ENCODE peak calls at places on chromosomes 11 and 22, in five cellular contexts. I, A, E, O and N are unnamed samples.

GRCh38 chr11:124915541-124916369 is 3.3 kb upstream of the HEPN1 start:
- DNase-seq in A (no peak), E (no peak), I (no peak), O (no peak), N (no peak)

GRCh38 chr11:16924826-16925494 is 89.3 kb downstream of the PLEKHA7 start:
- DNase-seq in E (no peak), I (no peak), A (no peak), O (no peak), N (no peak)

GRCh38 chr22:27201741-27202140 is 544.4 kb downstream of the MIAT start:
- DNase-seq in O (no peak), A (no peak), I (no peak), E (no peak), N (no peak)

GRCh38 chr11:111301004-111301839 is 2.9 kb downstream of the POU2AF3 start:
- DNase-seq in E (no peak), A (no peak), O (no peak), I (no peak), N (no peak)

GRCh38 chr22:29673361-29673760 is 46.4 kb upstream of the CABP7 start:
- DNase-seq in E (no peak), O (no peak), I (no peak), A (no peak), N (no peak)

GRCh38 chr11:116703421-116703820 is 69.4 kb downstream of the BUD13 start:
- DNase-seq in A (no peak), I (no peak), E (no peak), O (no peak), N (no peak)

GRCh38 chr11:12862761-12863469 is 146.2 kb upstream of the RASSF10 start:
- DNase-seq in E (no peak), O (no peak), I (no peak), A (no peak), N (no peak)

GRCh38 chr11:67452141-67452952 is at the start of gene GPR152:
- DNase-seq in A (no peak), O (no peak), I (no peak), E (no peak), N (no peak)